ENCODE peak calls at places on chromosomes 6 and 20, in six cellular contexts. Z, R, C, D, P and Y are unnamed samples.

GRCh38 chr6:54366647-54367327 is 58.5 kb downstream of the TINAG start:
- DNase-seq in Z (peak; percentile 54), R (peak; percentile 24), C (no peak), D (peak; percentile 71), P (no peak), Y (peak; percentile 59)

GRCh38 chr20:38685853-38686473 is 38.3 kb upstream of the SLC32A1 start:
- DNase-seq in Z (peak; percentile 38), R (peak; percentile 44), C (peak; percentile 38), D (peak; percentile 50), P (peak; percentile 50), Y (peak; percentile 59)

GRCh38 chr20:13268943-13269342 is 47.9 kb downstream of the ISM1 start:
- DNase-seq in Z (no peak), R (no peak), C (no peak), D (no peak), P (no peak), Y (no peak)

GRCh38 chr6:140915001-140915950 is 1217.4 kb upstream of the GJE1 start:
- DNase-seq in Z (no peak), R (no peak), C (no peak), D (no peak), P (no peak), Y (no peak)

GRCh38 chr6:25844518-25844917 is 12.7 kb upstream of the SLC17A1 start:
- DNase-seq in Z (no peak), R (no peak), C (no peak), D (no peak), P (no peak), Y (no peak)

GRCh38 chr20:62704341-62704948 is 4.2 kb upstream of the NTSR1 start:
- DNase-seq in Z (peak; percentile 92), R (peak; percentile 97), C (peak; percentile 96), D (peak; percentile 99), P (peak; percentile 85), Y (peak; percentile 98)

GRCh38 chr6:122472022-122472340 is 374 bp upstream of the SERINC1 start:
- DNase-seq in Z (no peak), R (no peak), C (peak; percentile 9), D (no peak), P (no peak), Y (no peak)

GRCh38 chr20:25389858-25390537 is 637 bp downstream of the ABHD12 start:
- DNase-seq in Z (peak; percentile 26), R (no peak), C (no peak), D (peak; percentile 34), P (peak; percentile 74), Y (no peak)

GRCh38 chr6:110415297-110415916 is at the start of gene DDO:
- DNase-seq in Z (peak; percentile 61), R (peak; percentile 51), C (no peak), D (peak; percentile 10), P (peak; percentile 55), Y (no peak)

GRCh38 chr6:39189915-39190544 is 39.2 kb downstream of the KCNK5 start:
- DNase-seq in Z (no peak), R (peak; percentile 26), C (no peak), D (no peak), P (peak; percentile 49), Y (peak; percentile 19)

GRCh38 chr6:39062014-39062740 is 13.6 kb downstream of the GLP1R start:
- DNase-seq in Z (no peak), R (no peak), C (no peak), D (no peak), P (no peak), Y (no peak)

GRCh38 chr6:44201200-44201599 is 15.5 kb upstream of the MYMX start:
- DNase-seq in Z (no peak), R (no peak), C (no peak), D (no peak), P (no peak), Y (peak; percentile 45)

GRCh38 chr6:90000864-90001731 is 106.8 kb downstream of the GJA10 start:
- DNase-seq in Z (peak; percentile 53), R (peak; percentile 61), C (no peak), D (peak; percentile 6), P (no peak), Y (peak; percentile 88)

GRCh38 chr20:5463007-5463686 is 146.4 kb upstream of the PROKR2 start:
- DNase-seq in Z (no peak), R (no peak), C (no peak), D (no peak), P (no peak), Y (no peak)

GRCh38 chr20:36506253-36506652 is 35.1 kb upstream of the MYL9 start:
- DNase-seq in Z (no peak), R (no peak), C (no peak), D (peak; percentile 24), P (peak; percentile 1), Y (no peak)

GRCh38 chr6:158928068-158928467 is 71.9 kb downstream of the RSPH3 start:
- DNase-seq in Z (no peak), R (no peak), C (no peak), D (no peak), P (no peak), Y (no peak)
- TF ChIP-seq CTCF in Z (no peak), R (no peak), C (no peak), D (no peak), P (no peak), Y (no peak)

GRCh38 chr6:111871207-111871606 is 2.0 kb downstream of the FYN start:
- DNase-seq in Z (no peak), R (no peak), C (no peak), D (peak; percentile 45), P (no peak), Y (no peak)

GRCh38 chr6:111871725-111872520 is 1.3 kb downstream of the FYN start:
- DNase-seq in Z (peak; percentile 34), R (peak; percentile 38), C (peak; percentile 24), D (peak; percentile 60), P (peak; percentile 40), Y (peak; percentile 25)

GRCh38 chr6:111874030-111874425 is 776 bp upstream of the FYN start:
- DNase-seq in Z (peak; percentile 35), R (no peak), C (no peak), D (peak; percentile 81), P (no peak), Y (peak; percentile 18)

GRCh38 chr6:111872521-111873177 is 603 bp downstream of the FYN start:
- DNase-seq in Z (peak; percentile 25), R (no peak), C (peak; percentile 37), D (peak; percentile 35), P (peak; percentile 69), Y (no peak)

GRCh38 chr6:111873178-111874029 is at the start of gene FYN:
- DNase-seq in Z (peak; percentile 95), R (peak; percentile 96), C (peak; percentile 97), D (peak; percentile 99), P (peak; percentile 99), Y (peak; percentile 98)
- TF ChIP-seq CTCF in Z (peak; percentile 22), R (peak; percentile 46), C (no peak), D (peak; percentile 53), P (no peak), Y (peak; percentile 28)

DNA sequence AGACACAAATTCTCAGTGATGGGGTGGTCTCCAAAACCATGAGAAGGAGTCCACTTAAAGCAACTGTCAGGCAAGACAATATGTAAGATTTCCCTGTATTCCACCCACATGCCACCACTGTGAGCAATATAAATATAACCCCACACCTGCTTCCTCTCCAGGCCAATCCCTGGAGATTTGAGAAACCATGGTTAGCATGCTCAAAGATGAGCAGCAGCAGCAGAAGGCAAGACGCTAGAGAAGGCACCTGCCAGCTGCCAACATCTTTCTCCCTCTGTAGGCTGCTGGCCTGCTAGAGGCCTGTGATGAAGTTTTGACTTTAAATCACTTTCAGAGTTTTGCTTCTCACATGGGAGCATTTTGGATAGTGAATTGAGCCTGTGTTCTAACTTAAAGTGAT is 7.9 kb upstream of the SOD2 start:
- DNase-seq in Z (peak; percentile 16), R (no peak), C (no peak), D (no peak), P (no peak), Y (peak; percentile 36)
- TF ChIP-seq CTCF in Z (no peak), R (no peak), C (no peak), D (no peak), P (no peak), Y (no peak)

DNA sequence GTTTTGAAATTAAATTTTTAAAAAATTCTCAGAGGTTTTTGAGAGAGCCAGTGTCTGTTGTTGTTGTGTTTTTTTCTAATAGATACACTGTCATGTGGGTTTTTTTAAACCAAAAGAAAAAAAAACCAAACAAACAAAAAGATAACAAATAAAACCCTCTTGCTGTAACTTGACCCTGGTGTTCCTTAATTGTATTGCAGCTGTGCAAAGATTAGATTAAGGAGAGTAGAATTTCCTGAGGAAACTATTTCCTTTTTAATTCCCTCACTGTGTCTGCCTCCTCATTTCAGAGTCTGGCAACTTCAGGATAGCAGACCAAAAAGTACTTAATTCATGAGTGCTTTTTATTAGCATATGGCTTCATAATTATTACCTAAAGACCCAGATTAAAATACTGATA is 281.9 kb downstream of the EPM2A start:
- DNase-seq in Z (peak; percentile 4), R (no peak), C (no peak), D (peak; percentile 68), P (no peak), Y (peak; percentile 17)
- TF ChIP-seq CTCF in Z (peak; percentile 3), R (peak; percentile 42), C (no peak), D (peak; percentile 12), P (no peak), Y (peak; percentile 47)

DNA sequence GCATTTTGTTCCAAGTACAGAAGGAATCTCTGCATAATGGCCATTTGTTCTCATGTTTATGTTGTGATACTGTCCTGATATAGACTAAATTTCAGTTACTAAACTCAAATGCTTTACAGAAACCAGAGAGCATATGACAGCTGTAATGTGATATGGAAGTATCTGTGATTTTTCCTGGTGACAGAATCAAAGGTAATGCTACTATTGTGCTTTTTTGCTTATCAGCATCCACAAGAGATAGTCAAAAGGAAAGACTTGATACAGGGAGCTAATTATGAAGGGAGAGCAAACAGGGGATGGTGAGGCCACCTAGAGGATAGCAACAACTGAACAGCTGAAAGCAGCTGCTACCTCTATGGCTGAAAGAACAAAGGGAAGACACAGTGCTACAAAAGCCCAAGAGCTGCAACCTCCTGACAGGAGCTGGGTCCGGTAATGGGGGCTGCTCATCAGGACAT is 181.4 kb downstream of the PHF3 start:
- DNase-seq in Z (no peak), R (no peak), C (no peak), D (no peak), P (no peak), Y (peak; percentile 26)
- TF ChIP-seq CTCF in Z (peak; percentile 34), R (peak; percentile 40), C (no peak), D (peak; percentile 11), P (no peak), Y (peak; percentile 34)